ENCODE peak calls at places on chromosomes 11 and 22, in eight cellular contexts. One of them, this sample, is unnamed.

GRCh38 chr22:23106906-23107367 is 34.9 kb downstream of the RSPH14 start:
- DNase-seq in H7: no peak
- DNase-seq in retina: no peak
- DNase-seq in MCF 10A: no peak
- DNase-seq in A172: no peak
- DNase-seq in AG09309: no peak
- DNase-seq in HFF-Myc: no peak
- DNase-seq in stimulated activated CD8-positive, alpha-beta memory T cell treated with anti-CD3 and anti-CD28 coated beads, Interleukin-15, amount 100 ng/mL, for 24 hours: no peak
- DNase-seq in this sample: no peak

GRCh38 chr11:74288161-74288560 is 23.3 kb downstream of the P4HA3 start:
- DNase-seq in H7: no peak
- DNase-seq in stimulated activated CD8-positive, alpha-beta memory T cell treated with anti-CD3 and anti-CD28 coated beads, Interleukin-15, amount 100 ng/mL, for 24 hours: no peak
- DNase-seq in MCF 10A: peak
- DNase-seq in HFF-Myc: peak
- DNase-seq in A172: peak
- DNase-seq in retina: no peak
- DNase-seq in AG09309: peak
- DNase-seq in this sample: no peak

GRCh38 chr11:128483211-128483788 is 104.1 kb downstream of the ETS1 start:
- DNase-seq in AG09309: no peak
- DNase-seq in retina: no peak
- DNase-seq in H7: no peak
- DNase-seq in A172: no peak
- DNase-seq in MCF 10A: no peak
- DNase-seq in stimulated activated CD8-positive, alpha-beta memory T cell treated with anti-CD3 and anti-CD28 coated beads, Interleukin-15, amount 100 ng/mL, for 24 hours: no peak
- DNase-seq in HFF-Myc: no peak
- DNase-seq in this sample: no peak

GRCh38 chr22:45548991-45549736 is 46.5 kb downstream of the FBLN1 start:
- DNase-seq in retina: no peak
- DNase-seq in stimulated activated CD8-positive, alpha-beta memory T cell treated with anti-CD3 and anti-CD28 coated beads, Interleukin-15, amount 100 ng/mL, for 24 hours: no peak
- DNase-seq in H7: peak
- DNase-seq in AG09309: peak
- DNase-seq in A172: peak
- DNase-seq in MCF 10A: peak
- DNase-seq in HFF-Myc: peak
- DNase-seq in this sample: no peak

GRCh38 chr11:78420796-78421209 is 3.2 kb upstream of the GAB2 start:
- DNase-seq in H7: no peak
- DNase-seq in A172: peak
- DNase-seq in stimulated activated CD8-positive, alpha-beta memory T cell treated with anti-CD3 and anti-CD28 coated beads, Interleukin-15, amount 100 ng/mL, for 24 hours: no peak
- DNase-seq in retina: peak
- DNase-seq in MCF 10A: peak
- DNase-seq in AG09309: no peak
- DNase-seq in HFF-Myc: no peak
- DNase-seq in this sample: peak

GRCh38 chr11:11740081-11740702 is 101.6 kb upstream of the USP47 start:
- DNase-seq in stimulated activated CD8-positive, alpha-beta memory T cell treated with anti-CD3 and anti-CD28 coated beads, Interleukin-15, amount 100 ng/mL, for 24 hours: no peak
- DNase-seq in AG09309: no peak
- DNase-seq in A172: no peak
- DNase-seq in MCF 10A: no peak
- DNase-seq in retina: peak
- DNase-seq in H7: no peak
- DNase-seq in HFF-Myc: no peak
- DNase-seq in this sample: peak

GRCh38 chr11:47186076-47186936 is at the start of gene PACSIN3:
- DNase-seq in AG09309: no peak
- DNase-seq in HFF-Myc: no peak
- DNase-seq in MCF 10A: peak
- DNase-seq in stimulated activated CD8-positive, alpha-beta memory T cell treated with anti-CD3 and anti-CD28 coated beads, Interleukin-15, amount 100 ng/mL, for 24 hours: no peak
- DNase-seq in A172: no peak
- DNase-seq in retina: peak
- DNase-seq in H7: peak
- DNase-seq in this sample: peak

GRCh38 chr11:133263332-133263731 is 269.0 kb downstream of the OPCML start:
- DNase-seq in retina: no peak
- DNase-seq in MCF 10A: no peak
- DNase-seq in A172: no peak
- DNase-seq in HFF-Myc: no peak
- DNase-seq in AG09309: no peak
- DNase-seq in stimulated activated CD8-positive, alpha-beta memory T cell treated with anti-CD3 and anti-CD28 coated beads, Interleukin-15, amount 100 ng/mL, for 24 hours: no peak
- DNase-seq in H7: no peak
- DNase-seq in this sample: no peak

GRCh38 chr11:60634151-60634550 is 65.3 kb upstream of the MS4A8 start:
- DNase-seq in AG09309: no peak
- DNase-seq in HFF-Myc: no peak
- DNase-seq in A172: no peak
- DNase-seq in H7: peak
- DNase-seq in retina: no peak
- DNase-seq in MCF 10A: no peak
- DNase-seq in stimulated activated CD8-positive, alpha-beta memory T cell treated with anti-CD3 and anti-CD28 coated beads, Interleukin-15, amount 100 ng/mL, for 24 hours: no peak
- DNase-seq in this sample: no peak

GRCh38 chr11:65059959-65060824 is 1.8 kb upstream of the NAALADL1 start:
- DNase-seq in AG09309: no peak
- DNase-seq in A172: no peak
- DNase-seq in HFF-Myc: no peak
- DNase-seq in H7: no peak
- DNase-seq in retina: no peak
- DNase-seq in stimulated activated CD8-positive, alpha-beta memory T cell treated with anti-CD3 and anti-CD28 coated beads, Interleukin-15, amount 100 ng/mL, for 24 hours: no peak
- DNase-seq in MCF 10A: no peak
- DNase-seq in this sample: no peak

GRCh38 chr11:120198403-120198786 is 12.4 kb upstream of the OAF start:
- DNase-seq in retina: no peak
- DNase-seq in H7: no peak
- DNase-seq in A172: no peak
- DNase-seq in MCF 10A: no peak
- DNase-seq in AG09309: no peak
- DNase-seq in stimulated activated CD8-positive, alpha-beta memory T cell treated with anti-CD3 and anti-CD28 coated beads, Interleukin-15, amount 100 ng/mL, for 24 hours: no peak
- DNase-seq in HFF-Myc: no peak
- DNase-seq in this sample: no peak

GRCh38 chr11:6657346-6657745 is 1.7 kb upstream of the DCHS1 start:
- DNase-seq in H7: no peak
- DNase-seq in HFF-Myc: no peak
- DNase-seq in AG09309: no peak
- DNase-seq in stimulated activated CD8-positive, alpha-beta memory T cell treated with anti-CD3 and anti-CD28 coated beads, Interleukin-15, amount 100 ng/mL, for 24 hours: no peak
- DNase-seq in retina: no peak
- DNase-seq in A172: no peak
- DNase-seq in MCF 10A: no peak
- DNase-seq in this sample: no peak

GRCh38 chr22:18997925-18998315 is 61.8 kb upstream of the PRODH start:
- DNase-seq in stimulated activated CD8-positive, alpha-beta memory T cell treated with anti-CD3 and anti-CD28 coated beads, Interleukin-15, amount 100 ng/mL, for 24 hours: no peak
- DNase-seq in MCF 10A: no peak
- DNase-seq in AG09309: no peak
- DNase-seq in A172: no peak
- DNase-seq in HFF-Myc: no peak
- DNase-seq in retina: no peak
- DNase-seq in H7: no peak
- DNase-seq in this sample: peak

GRCh38 chr11:134270250-134270714 is 5.9 kb upstream of the GLB1L3 start:
- DNase-seq in AG09309: no peak
- DNase-seq in MCF 10A: peak
- DNase-seq in HFF-Myc: peak
- DNase-seq in stimulated activated CD8-positive, alpha-beta memory T cell treated with anti-CD3 and anti-CD28 coated beads, Interleukin-15, amount 100 ng/mL, for 24 hours: no peak
- DNase-seq in retina: no peak
- DNase-seq in H7: peak
- DNase-seq in A172: peak
- DNase-seq in this sample: peak

GRCh38 chr11:100602716-100603115 is 84.4 kb upstream of the ARHGAP42 start:
- DNase-seq in MCF 10A: no peak
- DNase-seq in H7: no peak
- DNase-seq in A172: no peak
- DNase-seq in AG09309: no peak
- DNase-seq in retina: no peak
- DNase-seq in stimulated activated CD8-positive, alpha-beta memory T cell treated with anti-CD3 and anti-CD28 coated beads, Interleukin-15, amount 100 ng/mL, for 24 hours: no peak
- DNase-seq in HFF-Myc: no peak
- DNase-seq in this sample: no peak

GRCh38 chr11:65382804-65383368 is 440 bp upstream of the SLC25A45 start:
- DNase-seq in HFF-Myc: no peak
- DNase-seq in A172: no peak
- DNase-seq in MCF 10A: peak
- DNase-seq in stimulated activated CD8-positive, alpha-beta memory T cell treated with anti-CD3 and anti-CD28 coated beads, Interleukin-15, amount 100 ng/mL, for 24 hours: no peak
- DNase-seq in AG09309: no peak
- DNase-seq in retina: no peak
- DNase-seq in H7: no peak
- DNase-seq in this sample: no peak

GRCh38 chr11:78749243-78749730 is 174.6 kb upstream of the NARS2 start:
- DNase-seq in HFF-Myc: no peak
- DNase-seq in stimulated activated CD8-positive, alpha-beta memory T cell treated with anti-CD3 and anti-CD28 coated beads, Interleukin-15, amount 100 ng/mL, for 24 hours: no peak
- DNase-seq in H7: no peak
- DNase-seq in retina: no peak
- DNase-seq in AG09309: no peak
- DNase-seq in MCF 10A: no peak
- DNase-seq in A172: no peak
- DNase-seq in this sample: no peak

GRCh38 chr11:35107866-35108265 is 31.1 kb upstream of the CD44 start:
- DNase-seq in A172: no peak
- DNase-seq in stimulated activated CD8-positive, alpha-beta memory T cell treated with anti-CD3 and anti-CD28 coated beads, Interleukin-15, amount 100 ng/mL, for 24 hours: no peak
- DNase-seq in MCF 10A: no peak
- DNase-seq in AG09309: no peak
- DNase-seq in retina: no peak
- DNase-seq in H7: no peak
- DNase-seq in HFF-Myc: no peak
- DNase-seq in this sample: no peak

GRCh38 chr22:19797631-19798319 is 37.2 kb downstream of the TBX1 start:
- DNase-seq in A172: no peak
- DNase-seq in stimulated activated CD8-positive, alpha-beta memory T cell treated with anti-CD3 and anti-CD28 coated beads, Interleukin-15, amount 100 ng/mL, for 24 hours: no peak
- DNase-seq in retina: no peak
- DNase-seq in AG09309: no peak
- DNase-seq in MCF 10A: no peak
- DNase-seq in HFF-Myc: no peak
- DNase-seq in H7: no peak
- DNase-seq in this sample: no peak

GRCh38 chr11:122108192-122108799 is 7.7 kb downstream of the BLID start:
- DNase-seq in AG09309: no peak
- DNase-seq in HFF-Myc: no peak
- DNase-seq in H7: no peak
- DNase-seq in stimulated activated CD8-positive, alpha-beta memory T cell treated with anti-CD3 and anti-CD28 coated beads, Interleukin-15, amount 100 ng/mL, for 24 hours: no peak
- DNase-seq in retina: no peak
- DNase-seq in MCF 10A: peak
- DNase-seq in A172: peak
- DNase-seq in this sample: peak

GRCh38 chr11:134036484-134037092 is 32.3 kb upstream of the JAM3 start:
- DNase-seq in A172: no peak
- DNase-seq in AG09309: no peak
- DNase-seq in retina: no peak
- DNase-seq in HFF-Myc: no peak
- DNase-seq in MCF 10A: no peak
- DNase-seq in stimulated activated CD8-positive, alpha-beta memory T cell treated with anti-CD3 and anti-CD28 coated beads, Interleukin-15, amount 100 ng/mL, for 24 hours: no peak
- DNase-seq in H7: peak
- DNase-seq in this sample: peak

GRCh38 chr22:45882881-45883810 is 93.8 kb downstream of the WNT7B start:
- DNase-seq in stimulated activated CD8-positive, alpha-beta memory T cell treated with anti-CD3 and anti-CD28 coated beads, Interleukin-15, amount 100 ng/mL, for 24 hours: no peak
- DNase-seq in H7: peak
- DNase-seq in HFF-Myc: no peak
- DNase-seq in MCF 10A: no peak
- DNase-seq in retina: no peak
- DNase-seq in A172: no peak
- DNase-seq in AG09309: no peak
- DNase-seq in this sample: no peak

GRCh38 chr22:36237462-36238347 is 1.6 kb downstream of the APOL2 start:
- DNase-seq in AG09309: no peak
- DNase-seq in retina: no peak
- DNase-seq in H7: no peak
- DNase-seq in MCF 10A: no peak
- DNase-seq in stimulated activated CD8-positive, alpha-beta memory T cell treated with anti-CD3 and anti-CD28 coated beads, Interleukin-15, amount 100 ng/mL, for 24 hours: no peak
- DNase-seq in HFF-Myc: no peak
- DNase-seq in A172: no peak
- DNase-seq in this sample: no peak

GRCh38 chr22:37401861-37402506 is 25.3 kb downstream of the ELFN2 start:
- DNase-seq in A172: no peak
- DNase-seq in H7: no peak
- DNase-seq in stimulated activated CD8-positive, alpha-beta memory T cell treated with anti-CD3 and anti-CD28 coated beads, Interleukin-15, amount 100 ng/mL, for 24 hours: no peak
- DNase-seq in retina: no peak
- DNase-seq in HFF-Myc: no peak
- DNase-seq in AG09309: no peak
- DNase-seq in MCF 10A: no peak
- DNase-seq in this sample: no peak

GRCh38 chr11:10807629-10808552 is 835 bp downstream of the EIF4G2 start:
- DNase-seq in HFF-Myc: no peak
- DNase-seq in AG09309: no peak
- DNase-seq in MCF 10A: peak
- DNase-seq in A172: peak
- DNase-seq in stimulated activated CD8-positive, alpha-beta memory T cell treated with anti-CD3 and anti-CD28 coated beads, Interleukin-15, amount 100 ng/mL, for 24 hours: peak
- DNase-seq in H7: peak
- DNase-seq in retina: peak
- DNase-seq in this sample: peak

GRCh38 chr11:83571301-83571700 is 285.1 kb upstream of the CCDC90B start:
- DNase-seq in A172: peak
- DNase-seq in HFF-Myc: no peak
- DNase-seq in AG09309: peak
- DNase-seq in H7: no peak
- DNase-seq in stimulated activated CD8-positive, alpha-beta memory T cell treated with anti-CD3 and anti-CD28 coated beads, Interleukin-15, amount 100 ng/mL, for 24 hours: no peak
- DNase-seq in MCF 10A: peak
- DNase-seq in retina: no peak
- DNase-seq in this sample: no peak

GRCh38 chr11:79007811-79008294 is 433.0 kb downstream of the TENM4 start:
- DNase-seq in H7: no peak
- DNase-seq in MCF 10A: no peak
- DNase-seq in retina: no peak
- DNase-seq in stimulated activated CD8-positive, alpha-beta memory T cell treated with anti-CD3 and anti-CD28 coated beads, Interleukin-15, amount 100 ng/mL, for 24 hours: no peak
- DNase-seq in HFF-Myc: no peak
- DNase-seq in AG09309: peak
- DNase-seq in A172: no peak
- DNase-seq in this sample: peak